ENCODE peak calls at places on chromosomes 7 and 10, in eight cellular contexts. L, U, T, C, B, Z, K and W are unnamed samples.

GRCh38 chr7:5450549-5451327 is 27.1 kb upstream of the TNRC18 start:
- DNase-seq in L (peak), Z (peak), K (no peak), B (peak), C (no peak), T (peak), U (peak), W (peak)

GRCh38 chr10:47254611-47255010 is 45.4 kb upstream of the GDF10 start:
- DNase-seq in K (no peak), C (no peak), Z (no peak), L (no peak), T (no peak), U (no peak), B (no peak), W (no peak)

GRCh38 chr7:95493247-95493646 is 7.5 kb downstream of the ASB4 start:
- DNase-seq in L (no peak), Z (no peak), C (no peak), B (no peak), T (peak), U (peak), K (no peak), W (no peak)

GRCh38 chr10:4353964-4354363 is 472.0 kb upstream of the AKR1E2 start:
- DNase-seq in K (no peak), U (peak), C (no peak), T (peak), B (no peak), L (no peak), Z (no peak), W (no peak)

GRCh38 chr10:104306897-104307296 is 31.4 kb downstream of the ITPRIP start:
- DNase-seq in C (no peak), B (no peak), U (no peak), Z (peak), T (peak), K (no peak), L (no peak), W (no peak)

GRCh38 chr10:71575934-71576801 is 143.4 kb downstream of the C10orf105 start:
- DNase-seq in B (no peak), L (no peak), U (no peak), T (no peak), K (no peak), Z (no peak), C (no peak), W (no peak)

GRCh38 chr10:36423821-36424248 is 701.6 kb upstream of the ANKRD30A start:
- DNase-seq in Z (no peak), C (no peak), T (no peak), K (no peak), B (no peak), L (no peak), U (no peak), W (no peak)

GRCh38 chr10:117226813-117227451 is 14.0 kb upstream of the SLC18A2 start:
- DNase-seq in B (no peak), Z (peak), K (no peak), U (peak), C (no peak), T (peak), L (no peak), W (peak)

GRCh38 chr7:148838905-148839304 is 45.2 kb downstream of the EZH2 start:
- DNase-seq in U (no peak), C (no peak), L (no peak), B (no peak), K (no peak), Z (no peak), T (no peak), W (no peak)

GRCh38 chr10:128046934-128047251 is 79.3 kb downstream of the MKI67 start:
- DNase-seq in T (no peak), Z (no peak), B (no peak), U (no peak), L (no peak), K (no peak), C (no peak), W (no peak)

GRCh38 chr10:69456880-69457693 is 5.8 kb downstream of the TSPAN15 start:
- DNase-seq in U (peak), Z (no peak), K (no peak), T (peak), L (no peak), C (no peak), B (no peak), W (no peak)

GRCh38 chr7:129308047-129308446 is 83.2 kb downstream of the AHCYL2 start:
- DNase-seq in Z (no peak), U (peak), K (no peak), L (peak), T (peak), C (no peak), B (no peak), W (no peak)

GRCh38 chr7:80135306-80136104 is 874 bp downstream of the GNAI1 start:
- DNase-seq in B (no peak), L (peak), C (no peak), K (no peak), Z (peak), U (peak), T (peak), W (peak)

GRCh38 chr7:35366167-35367155 is 112.6 kb upstream of the TBX20 start:
- DNase-seq in T (peak), B (no peak), K (peak), C (no peak), L (no peak), Z (peak), U (no peak), W (no peak)

GRCh38 chr7:121366852-121367431 is 29.2 kb downstream of the FAM3C start:
- DNase-seq in T (peak), K (no peak), U (peak), C (no peak), L (no peak), Z (peak), B (peak), W (no peak)

GRCh38 chr10:35934637-35934995 is 292.5 kb upstream of the FZD8 start:
- DNase-seq in U (no peak), B (no peak), T (no peak), C (no peak), Z (no peak), L (no peak), K (no peak), W (no peak)

GRCh38 chr10:21746118-21746517 is 212.1 kb downstream of the MLLT10 start:
- DNase-seq in K (no peak), T (no peak), U (no peak), Z (no peak), L (no peak), B (no peak), C (no peak), W (no peak)

GRCh38 chr10:125442856-125443540 is 240.0 kb downstream of the TEX36 start:
- DNase-seq in K (no peak), U (no peak), T (no peak), C (no peak), L (no peak), Z (no peak), B (no peak), W (no peak)

GRCh38 chr10:34862892-34863291 is 47.8 kb upstream of the PARD3 start:
- DNase-seq in U (no peak), L (no peak), Z (no peak), B (no peak), C (no peak), T (no peak), K (no peak), W (no peak)

GRCh38 chr10:71970331-71970730 is 6.1 kb downstream of the CHST3 start:
- DNase-seq in C (no peak), K (no peak), Z (no peak), B (no peak), U (peak), T (no peak), L (peak), W (no peak)

GRCh38 chr7:101386558-101387199 is 24.0 kb downstream of the COL26A1 start:
- DNase-seq in L (peak), T (no peak), B (no peak), Z (peak), C (no peak), K (no peak), U (peak), W (no peak)

GRCh38 chr10:114697061-114697598 is 39.1 kb upstream of the ABLIM1 start:
- DNase-seq in Z (no peak), K (no peak), C (no peak), B (no peak), T (peak), L (peak), U (peak), W (no peak)

GRCh38 chr7:22601028-22601795 is 101.2 kb upstream of the STEAP1B start:
- DNase-seq in L (no peak), T (peak), C (no peak), Z (no peak), K (no peak), B (no peak), U (peak), W (no peak)

GRCh38 chr7:71780282-71780681 is 631.9 kb downstream of the CALN1 start:
- DNase-seq in K (no peak), T (no peak), C (no peak), L (no peak), U (no peak), B (no peak), Z (no peak), W (no peak)

GRCh38 chr10:118840071-118840775 is 85.5 kb upstream of the CACUL1 start:
- DNase-seq in K (no peak), Z (no peak), B (no peak), U (peak), T (peak), C (no peak), L (no peak), W (no peak)

GRCh38 chr10:33609546-33609945 is 275.1 kb upstream of the NRP1 start:
- DNase-seq in Z (no peak), K (no peak), C (no peak), B (no peak), U (no peak), T (no peak), L (no peak), W (no peak)

GRCh38 chr7:86667732-86668131 is 24.0 kb downstream of the GRM3 start:
- DNase-seq in U (no peak), B (no peak), T (no peak), Z (no peak), C (no peak), K (no peak), L (no peak), W (no peak)

GRCh38 chr10:52956861-52957260 is 184.3 kb upstream of the MBL2 start:
- DNase-seq in Z (no peak), L (no peak), K (no peak), B (no peak), C (no peak), U (peak), T (no peak), W (no peak)